ENCODE peak calls at places on chromosomes 6 and 20, in four cellular contexts. One of them, this sample, is unnamed.

GRCh38 chr6:85453490-85453889 is 3.6 kb downstream of the NT5E start:
- DNase-seq in cardiac muscle cell: no peak
- DNase-seq in tibial nerve: no peak
- DNase-seq in endodermal cell: no peak
- DNase-seq in this sample: no peak

GRCh38 chr6:36169023-36170007 is 27.2 kb upstream of the BRPF3 start:
- DNase-seq in cardiac muscle cell: no peak
- DNase-seq in tibial nerve: no peak
- DNase-seq in endodermal cell: no peak
- DNase-seq in this sample: no peak

GRCh38 chr20:50304501-50304856 is 113.8 kb downstream of the CEBPB start:
- DNase-seq in endodermal cell: peak; percentile 41
- DNase-seq in tibial nerve: peak; percentile 56
- DNase-seq in cardiac muscle cell: peak; percentile 93
- DNase-seq in this sample: no peak

GRCh38 chr6:25173951-25174474 is 105.2 kb upstream of the CARMIL1 start:
- DNase-seq in cardiac muscle cell: peak; percentile 94
- DNase-seq in endodermal cell: no peak
- DNase-seq in tibial nerve: no peak
- DNase-seq in this sample: no peak

GRCh38 chr6:14002176-14002947 is 77.6 kb downstream of the RNF182 start:
- DNase-seq in tibial nerve: no peak
- DNase-seq in endodermal cell: peak; percentile 69
- DNase-seq in cardiac muscle cell: no peak
- DNase-seq in this sample: no peak

GRCh38 chr6:165890404-165890735 is 227.3 kb upstream of the PDE10A start:
- DNase-seq in endodermal cell: peak; percentile 57
- DNase-seq in tibial nerve: no peak
- DNase-seq in cardiac muscle cell: no peak
- DNase-seq in this sample: no peak

GRCh38 chr6:31498748-31499147 is 803 bp downstream of the MICB start:
- DNase-seq in tibial nerve: no peak
- DNase-seq in cardiac muscle cell: peak; percentile 16
- DNase-seq in endodermal cell: peak; percentile 80
- DNase-seq in this sample: no peak

GRCh38 chr20:63594043-63594561 is 20.1 kb upstream of the HELZ2 start:
- DNase-seq in tibial nerve: peak; percentile 23
- DNase-seq in cardiac muscle cell: peak; percentile 72
- DNase-seq in endodermal cell: no peak
- DNase-seq in this sample: no peak

GRCh38 chr6:39791850-39792500 is at the start of gene DAAM2:
- DNase-seq in tibial nerve: peak; percentile 54
- DNase-seq in endodermal cell: peak; percentile 82
- DNase-seq in cardiac muscle cell: peak; percentile 70
- DNase-seq in this sample: no peak

GRCh38 chr20:10541668-10542411 is 106.7 kb downstream of the SLX4IP start:
- DNase-seq in cardiac muscle cell: no peak
- DNase-seq in tibial nerve: no peak
- DNase-seq in endodermal cell: no peak
- DNase-seq in this sample: no peak

GRCh38 chr6:28794175-28795002 is 129.4 kb downstream of the TRIM27 start:
- DNase-seq in cardiac muscle cell: peak; percentile 65
- DNase-seq in tibial nerve: no peak
- DNase-seq in endodermal cell: peak; percentile 83
- DNase-seq in this sample: no peak

GRCh38 chr20:3092611-3093379 is 8.3 kb upstream of the AVP start:
- DNase-seq in cardiac muscle cell: peak; percentile 54
- DNase-seq in tibial nerve: no peak
- DNase-seq in endodermal cell: peak; percentile 80
- DNase-seq in this sample: no peak

GRCh38 chr20:48783533-48784272 is 44.1 kb downstream of the PREX1 start:
- DNase-seq in tibial nerve: no peak
- DNase-seq in endodermal cell: no peak
- DNase-seq in cardiac muscle cell: no peak
- DNase-seq in this sample: peak; percentile 31

GRCh38 chr20:34129518-34130162 is 17.6 kb upstream of the EIF2S2 start:
- DNase-seq in cardiac muscle cell: peak; percentile 83
- DNase-seq in endodermal cell: peak; percentile 79
- DNase-seq in tibial nerve: peak; percentile 88
- DNase-seq in this sample: peak; percentile 19

GRCh38 chr6:48764261-48764660 is 653.3 kb upstream of the PTCHD4 start:
- DNase-seq in tibial nerve: no peak
- DNase-seq in cardiac muscle cell: peak; percentile 62
- DNase-seq in endodermal cell: no peak
- DNase-seq in this sample: no peak

GRCh38 chr20:53547664-53548239 is 45.9 kb downstream of the ZNF217 start:
- DNase-seq in cardiac muscle cell: peak; percentile 83
- DNase-seq in endodermal cell: peak; percentile 82
- DNase-seq in tibial nerve: peak; percentile 48
- DNase-seq in this sample: no peak

GRCh38 chr6:153108320-153108719 is 22.8 kb downstream of the RGS17 start:
- DNase-seq in endodermal cell: no peak
- DNase-seq in tibial nerve: no peak
- DNase-seq in cardiac muscle cell: peak; percentile 53
- DNase-seq in this sample: no peak

GRCh38 chr6:144566868-144567615 is 281.9 kb downstream of the UTRN start:
- DNase-seq in cardiac muscle cell: peak; percentile 39
- DNase-seq in endodermal cell: no peak
- DNase-seq in tibial nerve: no peak
- DNase-seq in this sample: no peak

GRCh38 chr6:109762769-109763450 is 71.8 kb downstream of the FIG4 start:
- DNase-seq in endodermal cell: no peak
- DNase-seq in cardiac muscle cell: peak; percentile 70
- DNase-seq in tibial nerve: no peak
- DNase-seq in this sample: no peak

GRCh38 chr20:18004389-18005031 is 35.7 kb downstream of the MGME1 start:
- DNase-seq in tibial nerve: no peak
- DNase-seq in endodermal cell: no peak
- DNase-seq in cardiac muscle cell: peak; percentile 56
- DNase-seq in this sample: no peak

GRCh38 chr6:30490031-30490876 is 945 bp downstream of the HLA-E start:
- DNase-seq in tibial nerve: peak; percentile 59
- DNase-seq in cardiac muscle cell: peak; percentile 74
- DNase-seq in endodermal cell: peak; percentile 94
- DNase-seq in this sample: peak; percentile 74

GRCh38 chr20:3150908-3151307 is 8.8 kb downstream of the FASTKD5 start:
- DNase-seq in cardiac muscle cell: no peak
- DNase-seq in endodermal cell: no peak
- DNase-seq in tibial nerve: no peak
- DNase-seq in this sample: no peak

GRCh38 chr6:33426590-33427563 is 7.0 kb downstream of the SYNGAP1 start:
- DNase-seq in cardiac muscle cell: no peak
- DNase-seq in tibial nerve: no peak
- DNase-seq in endodermal cell: peak; percentile 60
- DNase-seq in this sample: peak; percentile 32

GRCh38 chr20:46990017-46990810 is 95.6 kb downstream of the EYA2 start:
- DNase-seq in tibial nerve: no peak
- DNase-seq in endodermal cell: no peak
- DNase-seq in cardiac muscle cell: no peak
- DNase-seq in this sample: no peak

GRCh38 chr6:29510202-29510601 is 22.4 kb upstream of the MAS1L start:
- DNase-seq in cardiac muscle cell: no peak
- DNase-seq in endodermal cell: peak; percentile 41
- DNase-seq in tibial nerve: no peak
- DNase-seq in this sample: no peak

GRCh38 chr20:57198359-57199072 is 67.9 kb downstream of the BMP7 start:
- DNase-seq in endodermal cell: no peak
- DNase-seq in tibial nerve: no peak
- DNase-seq in cardiac muscle cell: no peak
- DNase-seq in this sample: no peak

GRCh38 chr6:24929255-24929654 is 6.5 kb downstream of the RIPOR2 start:
- DNase-seq in cardiac muscle cell: no peak
- DNase-seq in endodermal cell: no peak
- DNase-seq in tibial nerve: no peak
- DNase-seq in this sample: no peak

GRCh38 chr20:11921326-11921725 is 3.6 kb downstream of the BTBD3 start:
- DNase-seq in tibial nerve: no peak
- DNase-seq in endodermal cell: no peak
- DNase-seq in cardiac muscle cell: no peak
- DNase-seq in this sample: no peak

GRCh38 chr6:145707397-145707796 is 27.9 kb downstream of the EPM2A start:
- DNase-seq in cardiac muscle cell: no peak
- DNase-seq in tibial nerve: no peak
- DNase-seq in endodermal cell: no peak
- DNase-seq in this sample: no peak

GRCh38 chr6:100185615-100186014 is 191.6 kb upstream of the MCHR2 start:
- DNase-seq in tibial nerve: no peak
- DNase-seq in endodermal cell: no peak
- DNase-seq in cardiac muscle cell: no peak
- DNase-seq in this sample: no peak

GRCh38 chr6:101779051-101779844 is 385.7 kb downstream of the GRIK2 start:
- DNase-seq in tibial nerve: no peak
- DNase-seq in cardiac muscle cell: peak; percentile 12
- DNase-seq in endodermal cell: no peak
- DNase-seq in this sample: no peak
- H3K9me3 ChIP-seq in tibial nerve: no peaks in the 10 kb centered on the region
- H3K9me3 ChIP-seq in cardiac muscle cell: no peaks in the 10 kb centered on the region
- H3K9me3 ChIP-seq in endodermal cell: no peaks in the 10 kb centered on the region
- H3K9me3 ChIP-seq in this sample: no peaks in the 10 kb centered on the region

DNA sequence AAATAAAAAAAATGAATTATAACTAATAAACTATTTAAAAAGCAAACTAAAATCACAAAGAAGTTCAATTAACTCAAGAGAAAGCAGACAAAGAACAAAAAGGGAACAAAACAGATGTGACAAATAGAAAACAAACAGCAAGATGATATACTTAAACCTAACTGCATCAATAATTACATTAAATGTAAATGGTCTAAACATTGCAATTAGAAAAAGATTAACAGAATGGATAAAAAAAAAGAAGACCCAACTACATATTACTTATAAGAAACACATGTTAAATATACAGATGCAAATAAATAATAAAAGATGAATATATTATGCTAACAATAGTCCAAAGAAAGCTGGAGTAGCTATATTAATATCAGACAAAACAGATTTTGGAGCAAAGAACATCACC is 35.1 kb upstream of the RAB22A start:
- DNase-seq in endodermal cell: no peak
- DNase-seq in cardiac muscle cell: no peak
- DNase-seq in tibial nerve: no peak
- DNase-seq in this sample: no peak
- H3K9me3 ChIP-seq in endodermal cell: peaks cover 22% of the 10 kb centered on the region
- H3K9me3 ChIP-seq in cardiac muscle cell: no peaks in the 10 kb centered on the region
- H3K9me3 ChIP-seq in tibial nerve: no peaks in the 10 kb centered on the region
- H3K9me3 ChIP-seq in this sample: no peaks in the 10 kb centered on the region

GRCh38 chr6:167472876-167473275 is 148.0 kb downstream of the TTLL2 start:
- DNase-seq in tibial nerve: no peak
- DNase-seq in cardiac muscle cell: no peak
- DNase-seq in endodermal cell: peak; percentile 40
- DNase-seq in this sample: no peak
- H3K9me3 ChIP-seq in tibial nerve: no peaks in the 10 kb centered on the region
- H3K9me3 ChIP-seq in cardiac muscle cell: no peaks in the 10 kb centered on the region
- H3K9me3 ChIP-seq in endodermal cell: no peaks in the 10 kb centered on the region
- H3K9me3 ChIP-seq in this sample: no peaks in the 10 kb centered on the region

GRCh38 chr6:167676666-167677421 is 149.9 kb upstream of the AFDN start:
- DNase-seq in cardiac muscle cell: peak; percentile 68
- DNase-seq in tibial nerve: no peak
- DNase-seq in endodermal cell: peak; percentile 64
- DNase-seq in this sample: no peak

GRCh38 chr6:167678102-167679101 is 148.3 kb upstream of the AFDN start:
- DNase-seq in cardiac muscle cell: peak; percentile 48
- DNase-seq in tibial nerve: no peak
- DNase-seq in endodermal cell: peak; percentile 90
- DNase-seq in this sample: no peak

GRCh38 chr6:167676000-167676665 is 150.6 kb upstream of the AFDN start:
- DNase-seq in tibial nerve: no peak
- DNase-seq in endodermal cell: no peak
- DNase-seq in cardiac muscle cell: peak; percentile 86
- DNase-seq in this sample: no peak

GRCh38 chr6:167679137-167679736 is 147.5 kb upstream of the AFDN start:
- DNase-seq in cardiac muscle cell: no peak
- DNase-seq in endodermal cell: no peak
- DNase-seq in tibial nerve: no peak
- DNase-seq in this sample: no peak

GRCh38 chr6:167677422-167677789 is 149.3 kb upstream of the AFDN start:
- DNase-seq in cardiac muscle cell: no peak
- DNase-seq in endodermal cell: no peak
- DNase-seq in tibial nerve: no peak
- DNase-seq in this sample: no peak
- H3K9me3 ChIP-seq in cardiac muscle cell: no peaks in the 10 kb centered on the region
- H3K9me3 ChIP-seq in endodermal cell: no peaks in the 10 kb centered on the region
- H3K9me3 ChIP-seq in tibial nerve: no peaks in the 10 kb centered on the region
- H3K9me3 ChIP-seq in this sample: no peaks in the 10 kb centered on the region

GRCh38 chr6:6920984-6921313 is 186.8 kb upstream of the RREB1 start:
- DNase-seq in tibial nerve: no peak
- DNase-seq in endodermal cell: no peak
- DNase-seq in cardiac muscle cell: no peak
- DNase-seq in this sample: no peak
- H3K9me3 ChIP-seq in tibial nerve: no peaks in the 10 kb centered on the region
- H3K9me3 ChIP-seq in endodermal cell: no peaks in the 10 kb centered on the region
- H3K9me3 ChIP-seq in cardiac muscle cell: no peaks in the 10 kb centered on the region
- H3K9me3 ChIP-seq in this sample: no peaks in the 10 kb centered on the region

GRCh38 chr20:55918471-55918870 is 86.8 kb downstream of the CBLN4 start:
- DNase-seq in cardiac muscle cell: no peak
- DNase-seq in tibial nerve: no peak
- DNase-seq in endodermal cell: no peak
- DNase-seq in this sample: no peak
- H3K9me3 ChIP-seq in cardiac muscle cell: no peaks in the 10 kb centered on the region
- H3K9me3 ChIP-seq in tibial nerve: no peaks in the 10 kb centered on the region
- H3K9me3 ChIP-seq in endodermal cell: peaks cover 96% of the 10 kb centered on the region
- H3K9me3 ChIP-seq in this sample: no peaks in the 10 kb centered on the region

GRCh38 chr20:42254673-42255072 is 636.5 kb upstream of the CHD6 start:
- DNase-seq in cardiac muscle cell: no peak
- DNase-seq in endodermal cell: no peak
- DNase-seq in tibial nerve: no peak
- DNase-seq in this sample: no peak
- H3K9me3 ChIP-seq in cardiac muscle cell: no peaks in the 10 kb centered on the region
- H3K9me3 ChIP-seq in endodermal cell: no peaks in the 10 kb centered on the region
- H3K9me3 ChIP-seq in tibial nerve: no peaks in the 10 kb centered on the region
- H3K9me3 ChIP-seq in this sample: no peaks in the 10 kb centered on the region

GRCh38 chr6:167409078-167409477 is 84.2 kb downstream of the TTLL2 start:
- DNase-seq in cardiac muscle cell: no peak
- DNase-seq in tibial nerve: no peak
- DNase-seq in endodermal cell: peak; percentile 33
- DNase-seq in this sample: no peak

GRCh38 chr6:167407239-167408064 is 82.6 kb downstream of the TTLL2 start:
- DNase-seq in cardiac muscle cell: no peak
- DNase-seq in tibial nerve: no peak
- DNase-seq in endodermal cell: peak; percentile 35
- DNase-seq in this sample: no peak

GRCh38 chr6:167408235-167408869 is 83.5 kb downstream of the TTLL2 start:
- DNase-seq in tibial nerve: no peak
- DNase-seq in cardiac muscle cell: no peak
- DNase-seq in endodermal cell: peak; percentile 44
- DNase-seq in this sample: no peak

GRCh38 chr6:167410510-167410909 is 85.6 kb downstream of the TTLL2 start:
- DNase-seq in cardiac muscle cell: no peak
- DNase-seq in tibial nerve: no peak
- DNase-seq in endodermal cell: peak; percentile 48
- DNase-seq in this sample: no peak

GRCh38 chr6:167409689-167410088 is 84.8 kb downstream of the TTLL2 start:
- DNase-seq in tibial nerve: no peak
- DNase-seq in endodermal cell: peak; percentile 31
- DNase-seq in cardiac muscle cell: no peak
- DNase-seq in this sample: no peak
- H3K9me3 ChIP-seq in tibial nerve: no peaks in the 10 kb centered on the region
- H3K9me3 ChIP-seq in endodermal cell: no peaks in the 10 kb centered on the region
- H3K9me3 ChIP-seq in cardiac muscle cell: no peaks in the 10 kb centered on the region
- H3K9me3 ChIP-seq in this sample: no peaks in the 10 kb centered on the region

GRCh38 chr6:170167657-170168159 is 123.2 kb downstream of the DLL1 start:
- DNase-seq in tibial nerve: no peak
- DNase-seq in cardiac muscle cell: no peak
- DNase-seq in endodermal cell: no peak
- DNase-seq in this sample: no peak
- H3K9me3 ChIP-seq in tibial nerve: no peaks in the 10 kb centered on the region
- H3K9me3 ChIP-seq in cardiac muscle cell: no peaks in the 10 kb centered on the region
- H3K9me3 ChIP-seq in endodermal cell: no peaks in the 10 kb centered on the region
- H3K9me3 ChIP-seq in this sample: no peaks in the 10 kb centered on the region

This sample was measured in T-helper 17 cell.